ENCODE peak calls at places on chromosomes 3 and 15, in four cellular contexts. One of them, this sample, is unnamed.

GRCh38 chr3:144127700-144128099 is 156.1 kb downstream of the DIPK2A start:
- DNase-seq in A549: no peak
- DNase-seq in HepG2: no peak
- DNase-seq in K562: no peak
- DNase-seq in this sample: no peak

GRCh38 chr3:487580-487979 is 291.0 kb downstream of the CHL1 start:
- DNase-seq in A549: no peak
- DNase-seq in HepG2: no peak
- DNase-seq in K562: no peak
- DNase-seq in this sample: no peak

GRCh38 chr3:126342991-126343661 is 14.1 kb downstream of the KLF15 start:
- DNase-seq in A549: no peak
- DNase-seq in HepG2: peak; percentile 41
- DNase-seq in K562: peak; percentile 47
- DNase-seq in this sample: peak; percentile 54

GRCh38 chr3:31254483-31254882 is 278.2 kb upstream of the STT3B start:
- DNase-seq in A549: no peak
- DNase-seq in HepG2: no peak
- DNase-seq in K562: no peak
- DNase-seq in this sample: no peak

GRCh38 chr15:30882861-30883433 is 20.8 kb upstream of the FAN1 start:
- DNase-seq in A549: no peak
- DNase-seq in HepG2: no peak
- DNase-seq in K562: no peak
- DNase-seq in this sample: no peak

GRCh38 chr3:113623324-113623723 is 73.1 kb downstream of the USF3 start:
- DNase-seq in A549: peak; percentile 18
- DNase-seq in HepG2: no peak
- DNase-seq in K562: no peak
- DNase-seq in this sample: peak; percentile 29

GRCh38 chr3:197854596-197855343 is 63.7 kb downstream of the LRCH3 start:
- DNase-seq in A549: peak; percentile 32
- DNase-seq in HepG2: no peak
- DNase-seq in K562: no peak
- DNase-seq in this sample: peak; percentile 65

GRCh38 chr3:172189987-172190603 is 150.7 kb downstream of the FNDC3B start:
- DNase-seq in A549: no peak
- DNase-seq in HepG2: no peak
- DNase-seq in K562: no peak
- DNase-seq in this sample: no peak

GRCh38 chr15:57335326-57336118 is 40.8 kb upstream of the CGNL1 start:
- DNase-seq in A549: no peak
- DNase-seq in HepG2: no peak
- DNase-seq in K562: peak; percentile 28
- DNase-seq in this sample: no peak

GRCh38 chr3:53196575-53197407 is 35.8 kb downstream of the PRKCD start:
- DNase-seq in A549: peak; percentile 85
- DNase-seq in HepG2: peak; percentile 72
- DNase-seq in K562: peak; percentile 21
- DNase-seq in this sample: no peak

GRCh38 chr3:99696497-99696896 is 58.1 kb downstream of the COL8A1 start:
- DNase-seq in A549: no peak
- DNase-seq in HepG2: no peak
- DNase-seq in K562: no peak
- DNase-seq in this sample: no peak

GRCh38 chr3:149969110-149969944 is 1.4 kb downstream of the PFN2 start:
- DNase-seq in A549: peak; percentile 89
- DNase-seq in HepG2: peak; percentile 78
- DNase-seq in K562: peak; percentile 25
- DNase-seq in this sample: no peak

GRCh38 chr3:149090907-149091306 is 4.6 kb upstream of the HLTF start:
- DNase-seq in A549: no peak
- DNase-seq in HepG2: no peak
- DNase-seq in K562: no peak
- DNase-seq in this sample: no peak

GRCh38 chr3:16012086-16012485 is 162.4 kb upstream of the GALNT15 start:
- DNase-seq in A549: no peak
- DNase-seq in HepG2: no peak
- DNase-seq in K562: no peak
- DNase-seq in this sample: no peak

GRCh38 chr3:160953681-160954080 is 151.5 kb downstream of the B3GALNT1 start:
- DNase-seq in A549: no peak
- DNase-seq in HepG2: no peak
- DNase-seq in K562: no peak
- DNase-seq in this sample: no peak

GRCh38 chr3:129045675-129046036 is 14.9 kb upstream of the GP9 start:
- DNase-seq in A549: no peak
- DNase-seq in HepG2: no peak
- DNase-seq in K562: no peak
- DNase-seq in this sample: no peak

GRCh38 chr3:56205406-56205805 is 262.9 kb downstream of the ERC2 start:
- DNase-seq in A549: no peak
- DNase-seq in HepG2: no peak
- DNase-seq in K562: no peak
- DNase-seq in this sample: no peak

GRCh38 chr3:7207092-7207491 is 346.2 kb downstream of the GRM7 start:
- DNase-seq in A549: no peak
- DNase-seq in HepG2: no peak
- DNase-seq in K562: no peak
- DNase-seq in this sample: no peak

GRCh38 chr3:73493543-73494314 is 131.0 kb downstream of the PDZRN3 start:
- DNase-seq in A549: no peak
- DNase-seq in HepG2: no peak
- DNase-seq in K562: no peak
- DNase-seq in this sample: no peak

GRCh38 chr15:57570994-57571393 is 20.7 kb upstream of the MYZAP start:
- DNase-seq in A549: peak; percentile 51
- DNase-seq in HepG2: peak; percentile 16
- DNase-seq in K562: no peak
- DNase-seq in this sample: no peak

GRCh38 chr15:98649996-98650870 is 1.9 kb downstream of the IGF1R start:
- DNase-seq in A549: peak; percentile 48
- DNase-seq in HepG2: peak; percentile 48
- DNase-seq in K562: no peak
- DNase-seq in this sample: no peak

GRCh38 chr3:102443021-102443420 is 8.2 kb downstream of the ZPLD1 start:
- DNase-seq in A549: no peak
- DNase-seq in HepG2: no peak
- DNase-seq in K562: no peak
- DNase-seq in this sample: no peak

GRCh38 chr15:44009056-44009455 is 182.3 kb downstream of the WDR76 start:
- DNase-seq in A549: peak; percentile 22
- DNase-seq in HepG2: no peak
- DNase-seq in K562: no peak
- DNase-seq in this sample: no peak

GRCh38 chr3:46965151-46965550 is 11.4 kb downstream of the CCDC12 start:
- DNase-seq in A549: no peak
- DNase-seq in HepG2: no peak
- DNase-seq in K562: no peak
- DNase-seq in this sample: no peak

GRCh38 chr3:52532517-52532837 is 1.2 kb downstream of the NT5DC2 start:
- DNase-seq in A549: no peak
- DNase-seq in HepG2: peak; percentile 69
- DNase-seq in K562: peak; percentile 46
- DNase-seq in this sample: no peak

GRCh38 chr15:90201150-90201943 is at the start of gene SEMA4B:
- DNase-seq in A549: peak; percentile 61
- DNase-seq in HepG2: peak; percentile 36
- DNase-seq in K562: peak; percentile 94
- DNase-seq in this sample: peak; percentile 90

GRCh38 chr15:48718646-48719045 is 73.1 kb upstream of the FBN1 start:
- DNase-seq in A549: no peak
- DNase-seq in HepG2: no peak
- DNase-seq in K562: peak; percentile 31
- DNase-seq in this sample: no peak

GRCh38 chr3:151925876-151926275 is 52.4 kb downstream of the SUCNR1 start:
- DNase-seq in A549: peak; percentile 32
- DNase-seq in HepG2: no peak
- DNase-seq in K562: no peak
- DNase-seq in this sample: no peak

GRCh38 chr15:90047956-90048575 is 46.9 kb downstream of the ZNF710 start:
- DNase-seq in A549: no peak
- DNase-seq in HepG2: no peak
- DNase-seq in K562: no peak
- DNase-seq in this sample: no peak

GRCh38 chr3:10337323-10338163 is 16.6 kb upstream of the SEC13 start:
- DNase-seq in A549: no peak
- DNase-seq in HepG2: no peak
- DNase-seq in K562: no peak
- DNase-seq in this sample: no peak

GRCh38 chr15:48250640-48251076 is 44.6 kb downstream of the SLC12A1 start:
- DNase-seq in A549: peak; percentile 67
- DNase-seq in HepG2: peak; percentile 25
- DNase-seq in K562: peak; percentile 24
- DNase-seq in this sample: peak; percentile 5

GRCh38 chr3:134374791-134375541 is 719 bp upstream of the AMOTL2 start:
- DNase-seq in A549: peak; percentile 82
- DNase-seq in HepG2: peak; percentile 29
- DNase-seq in K562: no peak
- DNase-seq in this sample: peak; percentile 82

GRCh38 chr3:182698078-182698477 is 95.2 kb upstream of the ATP11B start:
- DNase-seq in A549: no peak
- DNase-seq in HepG2: no peak
- DNase-seq in K562: no peak
- DNase-seq in this sample: no peak

GRCh38 chr15:86034904-86035303 is 44.8 kb upstream of the AGBL1 start:
- DNase-seq in A549: no peak
- DNase-seq in HepG2: no peak
- DNase-seq in K562: no peak
- DNase-seq in this sample: no peak

GRCh38 chr3:195034541-195034940 is 236.4 kb downstream of the XXYLT1 start:
- DNase-seq in A549: no peak
- DNase-seq in HepG2: no peak
- DNase-seq in K562: no peak
- DNase-seq in this sample: no peak
- TF ChIP-seq RNF2 in A549: no peak
- TF ChIP-seq RNF2 in HepG2: no peak
- TF ChIP-seq RNF2 in K562: no peak
- TF ChIP-seq RNF2 in this sample: no peak

DNA sequence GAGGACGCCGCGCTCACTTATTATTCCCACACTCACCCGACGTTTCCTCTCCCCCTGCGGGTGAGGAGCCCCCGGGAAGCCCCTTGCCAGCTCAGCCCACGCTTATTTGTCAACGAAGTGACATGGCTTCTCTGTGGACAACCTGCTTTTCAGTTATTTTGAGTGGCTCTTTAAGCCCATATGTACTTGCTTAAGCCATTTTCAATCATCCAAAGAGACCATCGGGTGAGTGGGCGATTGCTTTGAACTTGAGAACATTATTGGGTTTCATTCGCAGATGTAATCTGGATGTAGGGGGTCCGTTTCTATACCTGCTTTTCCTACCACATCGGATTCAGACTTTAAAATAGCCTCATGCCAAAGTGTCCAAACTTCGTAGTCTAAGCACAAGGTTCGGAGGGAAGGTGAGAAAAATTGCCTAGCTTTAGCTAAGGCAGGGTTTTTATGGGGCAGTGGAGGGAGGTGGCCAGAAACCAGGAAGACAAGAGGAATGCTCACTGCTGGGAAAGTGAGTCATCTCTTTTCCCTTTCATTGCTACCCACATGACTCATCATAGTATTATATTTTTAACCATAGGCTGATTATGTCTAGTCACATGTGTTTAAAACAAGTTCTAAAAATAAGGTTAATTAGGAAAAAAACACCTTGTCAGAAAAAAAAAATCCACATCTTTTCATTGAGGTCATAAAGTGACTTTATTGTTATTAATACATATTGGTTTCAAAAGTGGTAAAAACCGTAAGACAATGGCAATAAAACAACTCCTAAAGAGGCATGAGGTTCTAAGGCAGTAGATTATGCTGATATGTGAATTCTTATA is 773.1 kb upstream of the NR2F2 start:
- DNase-seq in A549: peak; percentile 88
- DNase-seq in HepG2: peak; percentile 1
- DNase-seq in K562: peak; percentile 57
- DNase-seq in this sample: no peak
- TF ChIP-seq RNF2 in A549: no peak
- TF ChIP-seq RNF2 in HepG2: no peak
- TF ChIP-seq RNF2 in K562: no peak
- TF ChIP-seq RNF2 in this sample: no peak

GRCh38 chr3:65996605-65997004 is 42.1 kb downstream of the MAGI1 start:
- DNase-seq in A549: no peak
- DNase-seq in HepG2: no peak
- DNase-seq in K562: no peak
- DNase-seq in this sample: no peak

GRCh38 chr3:65999606-66000005 is 39.1 kb downstream of the MAGI1 start:
- DNase-seq in A549: no peak
- DNase-seq in HepG2: peak; percentile 73
- DNase-seq in K562: no peak
- DNase-seq in this sample: no peak

GRCh38 chr3:65993134-65993900 is 45.4 kb downstream of the MAGI1 start:
- DNase-seq in A549: no peak
- DNase-seq in HepG2: no peak
- DNase-seq in K562: no peak
- DNase-seq in this sample: no peak

GRCh38 chr3:65992106-65992505 is 46.6 kb downstream of the MAGI1 start:
- DNase-seq in A549: no peak
- DNase-seq in HepG2: no peak
- DNase-seq in K562: no peak
- DNase-seq in this sample: no peak

DNA sequence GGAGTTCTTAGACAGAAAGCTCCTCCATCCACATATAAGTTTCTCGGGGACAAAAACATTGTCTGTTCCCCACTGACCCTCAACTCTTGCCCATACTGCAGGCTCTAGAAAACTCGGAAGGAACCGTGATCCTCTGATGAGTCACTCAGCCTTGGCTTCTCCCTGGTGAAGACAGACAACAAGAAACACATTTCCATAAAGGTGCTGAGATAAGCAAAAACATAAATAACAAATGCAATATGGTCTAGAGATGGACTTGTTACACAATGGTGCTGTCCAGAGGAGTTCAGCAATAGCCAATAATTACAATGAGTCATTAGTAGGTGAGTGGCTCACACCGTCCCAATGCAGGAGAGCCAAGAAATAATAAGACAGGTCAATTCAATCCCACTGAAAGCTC is 43.7 kb downstream of the MAGI1 start:
- DNase-seq in A549: no peak
- DNase-seq in HepG2: no peak
- DNase-seq in K562: no peak
- DNase-seq in this sample: no peak
- TF ChIP-seq RNF2 in A549: no peak
- TF ChIP-seq RNF2 in HepG2: no peak
- TF ChIP-seq RNF2 in K562: no peak
- TF ChIP-seq RNF2 in this sample: no peak

GRCh38 chr15:62450061-62450460 is 285.0 kb upstream of the C2CD4B start:
- DNase-seq in A549: no peak
- DNase-seq in HepG2: no peak
- DNase-seq in K562: no peak
- DNase-seq in this sample: no peak

GRCh38 chr15:62453979-62454378 is 288.9 kb upstream of the C2CD4B start:
- DNase-seq in A549: no peak
- DNase-seq in HepG2: no peak
- DNase-seq in K562: no peak
- DNase-seq in this sample: no peak

GRCh38 chr15:62452656-62453055 is 287.6 kb upstream of the C2CD4B start:
- DNase-seq in A549: no peak
- DNase-seq in HepG2: no peak
- DNase-seq in K562: no peak
- DNase-seq in this sample: no peak

GRCh38 chr15:62453356-62453755 is 288.3 kb upstream of the C2CD4B start:
- DNase-seq in A549: no peak
- DNase-seq in HepG2: no peak
- DNase-seq in K562: no peak
- DNase-seq in this sample: no peak

GRCh38 chr15:62452016-62452415 is 286.9 kb upstream of the C2CD4B start:
- DNase-seq in A549: no peak
- DNase-seq in HepG2: no peak
- DNase-seq in K562: no peak
- DNase-seq in this sample: no peak
- TF ChIP-seq RNF2 in A549: no peak
- TF ChIP-seq RNF2 in HepG2: no peak
- TF ChIP-seq RNF2 in K562: no peak
- TF ChIP-seq RNF2 in this sample: no peak

This sample was measured in H1.